ENCODE peak calls at places on chromosomes 12 and 14, in four cellular contexts. One of them, this sample, is unnamed.

GRCh38 chr14:23114669-23115491 is 4.2 kb downstream of the CEBPE start:
- DNase-seq in spleen: peak; percentile 72
- DNase-seq in CD8-positive, alpha-beta T cell: no peak
- DNase-seq in tibial nerve: no peak
- DNase-seq in this sample: no peak

GRCh38 chr12:77521458-77522115 is 309.1 kb upstream of the NAV3 start:
- DNase-seq in spleen: no peak
- DNase-seq in CD8-positive, alpha-beta T cell: no peak
- DNase-seq in tibial nerve: no peak
- DNase-seq in this sample: no peak

GRCh38 chr12:6605425-6606330 is 1.5 kb downstream of the CHD4 start:
- DNase-seq in spleen: no peak
- DNase-seq in CD8-positive, alpha-beta T cell: peak; percentile 21
- DNase-seq in tibial nerve: no peak
- DNase-seq in this sample: no peak

GRCh38 chr14:55451398-55451797 is 11.0 kb upstream of the TBPL2 start:
- DNase-seq in spleen: no peak
- DNase-seq in CD8-positive, alpha-beta T cell: no peak
- DNase-seq in tibial nerve: no peak
- DNase-seq in this sample: no peak

GRCh38 chr12:83114042-83114441 is 427.3 kb downstream of the TMTC2 start:
- DNase-seq in spleen: no peak
- DNase-seq in CD8-positive, alpha-beta T cell: no peak
- DNase-seq in tibial nerve: no peak
- DNase-seq in this sample: no peak

GRCh38 chr12:129659927-129660326 is 243.9 kb downstream of the TMEM132D start:
- DNase-seq in spleen: no peak
- DNase-seq in CD8-positive, alpha-beta T cell: no peak
- DNase-seq in tibial nerve: no peak
- DNase-seq in this sample: no peak

GRCh38 chr14:68506021-68506644 is 286.7 kb downstream of the ZFP36L1 start:
- DNase-seq in spleen: peak; percentile 77
- DNase-seq in CD8-positive, alpha-beta T cell: no peak
- DNase-seq in tibial nerve: no peak
- DNase-seq in this sample: no peak

GRCh38 chr12:117064596-117064995 is 34.6 kb downstream of the TESC start:
- DNase-seq in spleen: no peak
- DNase-seq in CD8-positive, alpha-beta T cell: no peak
- DNase-seq in tibial nerve: no peak
- DNase-seq in this sample: no peak

GRCh38 chr12:57864811-57865751 is 18.6 kb upstream of the CTDSP2 start:
- DNase-seq in spleen: peak; percentile 89
- DNase-seq in CD8-positive, alpha-beta T cell: no peak
- DNase-seq in tibial nerve: peak; percentile 67
- DNase-seq in this sample: no peak

GRCh38 chr12:81245458-81245857 is 167.6 kb downstream of the ACSS3 start:
- DNase-seq in spleen: no peak
- DNase-seq in CD8-positive, alpha-beta T cell: no peak
- DNase-seq in tibial nerve: no peak
- DNase-seq in this sample: no peak

GRCh38 chr12:22283006-22283506 is 51.5 kb downstream of the ST8SIA1 start:
- DNase-seq in spleen: no peak
- DNase-seq in CD8-positive, alpha-beta T cell: no peak
- DNase-seq in tibial nerve: no peak
- DNase-seq in this sample: no peak

GRCh38 chr14:70045715-70046535 is 142.8 kb downstream of the SLC8A3 start:
- DNase-seq in spleen: no peak
- DNase-seq in CD8-positive, alpha-beta T cell: no peak
- DNase-seq in tibial nerve: no peak
- DNase-seq in this sample: peak; percentile 61

GRCh38 chr14:71322660-71323250 is 415.5 kb downstream of the PCNX1 start:
- DNase-seq in spleen: no peak
- DNase-seq in CD8-positive, alpha-beta T cell: no peak
- DNase-seq in tibial nerve: peak; percentile 29
- DNase-seq in this sample: no peak

GRCh38 chr14:79354336-79354735 is 857.0 kb downstream of the DIO2 start:
- DNase-seq in spleen: no peak
- DNase-seq in CD8-positive, alpha-beta T cell: no peak
- DNase-seq in tibial nerve: no peak
- DNase-seq in this sample: no peak

GRCh38 chr14:102819176-102819628 is 42.0 kb downstream of the TRAF3 start:
- DNase-seq in spleen: peak; percentile 81
- DNase-seq in CD8-positive, alpha-beta T cell: no peak
- DNase-seq in tibial nerve: no peak
- DNase-seq in this sample: no peak

GRCh38 chr12:51391047-51391837 is at the start of gene GALNT6:
- DNase-seq in spleen: peak; percentile 92
- DNase-seq in CD8-positive, alpha-beta T cell: peak; percentile 32
- DNase-seq in tibial nerve: no peak
- DNase-seq in this sample: peak; percentile 55

GRCh38 chr12:19778111-19778688 is 338.9 kb downstream of the AEBP2 start:
- DNase-seq in spleen: no peak
- DNase-seq in CD8-positive, alpha-beta T cell: no peak
- DNase-seq in tibial nerve: no peak
- DNase-seq in this sample: no peak

GRCh38 chr12:88552672-88553079 is 27.6 kb downstream of the KITLG start:
- DNase-seq in spleen: no peak
- DNase-seq in CD8-positive, alpha-beta T cell: no peak
- DNase-seq in tibial nerve: no peak
- DNase-seq in this sample: no peak

GRCh38 chr14:91390165-91390778 is 27.3 kb downstream of the CCDC88C start:
- DNase-seq in spleen: no peak
- DNase-seq in CD8-positive, alpha-beta T cell: no peak
- DNase-seq in tibial nerve: no peak
- DNase-seq in this sample: no peak

GRCh38 chr12:107448198-107448597 is 237.4 kb upstream of the PWP1 start:
- DNase-seq in spleen: peak; percentile 47
- DNase-seq in CD8-positive, alpha-beta T cell: no peak
- DNase-seq in tibial nerve: no peak
- DNase-seq in this sample: peak; percentile 52

GRCh38 chr12:96810057-96810456 is 97.0 kb upstream of the NEDD1 start:
- DNase-seq in spleen: no peak
- DNase-seq in CD8-positive, alpha-beta T cell: no peak
- DNase-seq in tibial nerve: no peak
- DNase-seq in this sample: no peak

GRCh38 chr14:99080306-99080705 is 191.7 kb downstream of the BCL11B start:
- DNase-seq in spleen: no peak
- DNase-seq in CD8-positive, alpha-beta T cell: no peak
- DNase-seq in tibial nerve: no peak
- DNase-seq in this sample: no peak

DNA sequence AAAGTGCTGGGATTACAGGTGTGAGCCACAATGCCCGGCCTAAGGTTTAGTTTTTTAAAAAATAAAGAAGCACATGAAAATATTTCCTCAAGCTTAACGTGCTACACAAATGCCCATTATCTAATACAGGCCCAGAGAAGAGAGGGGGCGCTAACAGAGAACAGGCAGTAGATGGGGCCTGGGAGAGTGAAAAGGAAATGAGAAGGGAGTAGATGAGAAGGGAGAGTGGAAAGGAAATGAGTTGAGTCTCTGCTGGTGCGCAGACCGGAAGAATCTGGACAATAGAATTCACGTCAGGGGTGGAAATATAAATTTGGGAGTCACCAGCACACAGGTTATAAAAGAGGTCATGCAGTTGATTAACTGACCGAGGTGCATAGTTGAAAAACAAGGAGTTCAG is 10.7 kb downstream of the PXN start:
- DNase-seq in spleen: no peak
- DNase-seq in CD8-positive, alpha-beta T cell: no peak
- DNase-seq in tibial nerve: no peak
- DNase-seq in this sample: no peak
- H3K27ac ChIP-seq in spleen: peak overlapping the region; percentile 35
- H3K27ac ChIP-seq in CD8-positive, alpha-beta T cell: peak overlapping the region; percentile 59
- H3K27ac ChIP-seq in tibial nerve: peak overlapping the region; percentile 87
- H3K27ac ChIP-seq in this sample: no peak overlapping the region

DNA sequence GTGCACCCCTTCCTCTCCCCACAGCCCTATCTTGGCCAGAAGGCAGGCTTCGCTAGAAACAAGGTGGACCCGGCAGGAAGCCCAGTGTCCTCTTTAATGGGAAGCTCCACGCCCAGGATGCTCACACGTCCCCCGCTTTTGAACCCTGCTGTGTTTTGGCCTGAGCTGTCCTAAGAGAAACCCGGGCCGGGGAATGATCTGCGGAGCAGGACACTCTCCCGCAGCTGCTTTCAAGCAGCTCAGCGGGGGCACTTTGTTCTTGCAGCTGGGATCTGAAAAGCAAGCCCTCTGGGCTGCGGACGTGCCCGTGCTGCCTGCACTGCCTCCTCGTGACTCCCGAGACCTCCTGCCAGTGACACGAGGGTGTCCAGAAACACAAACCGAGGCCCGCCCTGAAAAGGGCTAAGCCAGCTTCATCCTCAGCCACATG is 30.0 kb downstream of the SCARB1 start:
- DNase-seq in spleen: no peak
- DNase-seq in CD8-positive, alpha-beta T cell: no peak
- DNase-seq in tibial nerve: no peak
- DNase-seq in this sample: peak; percentile 76
- H3K27ac ChIP-seq in spleen: no peak overlapping the region
- H3K27ac ChIP-seq in CD8-positive, alpha-beta T cell: no peak overlapping the region
- H3K27ac ChIP-seq in tibial nerve: no peak overlapping the region
- H3K27ac ChIP-seq in this sample: no peak overlapping the region

DNA sequence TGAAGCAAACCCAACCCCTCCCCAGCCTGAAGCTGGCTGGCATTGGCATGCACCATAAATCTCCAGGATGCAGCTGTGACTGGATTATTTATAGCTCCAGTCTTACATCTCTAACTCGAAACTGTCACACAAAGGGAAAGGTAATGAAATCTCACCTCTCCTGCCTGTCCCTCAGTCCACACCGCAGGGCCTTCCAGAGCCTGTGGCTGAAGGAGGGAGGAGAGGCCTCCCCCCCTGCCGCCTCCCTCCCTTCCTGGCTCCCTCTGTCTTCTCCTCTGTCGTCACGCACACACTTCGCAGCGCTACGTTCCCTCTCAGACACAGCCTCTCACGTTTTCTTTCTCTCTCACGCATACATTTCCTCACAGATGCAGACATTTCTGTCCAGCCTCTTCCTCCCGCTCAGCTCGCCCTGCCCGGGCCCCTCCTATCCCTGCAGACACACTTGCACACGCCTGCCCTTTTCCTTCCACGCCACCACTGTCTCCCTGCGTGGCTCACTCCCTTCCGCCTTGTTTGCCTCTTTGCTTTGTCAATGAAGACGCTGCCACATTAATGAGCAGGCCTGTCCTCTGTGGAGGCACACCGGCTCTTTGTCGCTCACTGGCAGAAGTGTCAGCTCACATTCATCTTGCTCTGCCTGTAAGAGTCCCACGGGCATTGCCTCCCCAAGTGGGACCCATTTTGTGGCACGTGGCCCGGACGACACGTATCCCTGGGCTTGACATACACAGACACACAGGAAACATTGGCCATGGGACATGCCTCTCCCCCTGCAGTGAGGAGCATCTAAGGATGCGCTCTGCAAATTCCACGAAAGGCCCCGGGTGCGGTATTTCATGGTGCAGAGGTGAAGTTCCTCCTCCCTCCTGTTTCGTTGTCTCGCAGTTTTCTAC is 27.9 kb downstream of the IRF2BPL start:
- DNase-seq in spleen: no peak
- DNase-seq in CD8-positive, alpha-beta T cell: no peak
- DNase-seq in tibial nerve: no peak
- DNase-seq in this sample: no peak
- H3K27ac ChIP-seq in spleen: no peak overlapping the region
- H3K27ac ChIP-seq in CD8-positive, alpha-beta T cell: no peak overlapping the region
- H3K27ac ChIP-seq in tibial nerve: peak overlapping the region; percentile 18
- H3K27ac ChIP-seq in this sample: no peak overlapping the region

GRCh38 chr12:29148958-29149690 is at the start of gene FAR2:
- DNase-seq in spleen: peak; percentile 91
- DNase-seq in CD8-positive, alpha-beta T cell: peak; percentile 5
- DNase-seq in tibial nerve: no peak
- DNase-seq in this sample: no peak
- H3K27ac ChIP-seq in spleen: peak within 1 kb of the TSS; percentile 76
- H3K27ac ChIP-seq in CD8-positive, alpha-beta T cell: no peak within 1 kb of the TSS
- H3K27ac ChIP-seq in tibial nerve: peak within 1 kb of the TSS; percentile 65
- H3K27ac ChIP-seq in this sample: no peak within 1 kb of the TSS

GRCh38 chr12:102462803-102463499 is 17.4 kb downstream of the IGF1 start:
- DNase-seq in spleen: no peak
- DNase-seq in CD8-positive, alpha-beta T cell: no peak
- DNase-seq in tibial nerve: no peak
- DNase-seq in this sample: no peak
- H3K27ac ChIP-seq in spleen: no peak overlapping the region
- H3K27ac ChIP-seq in CD8-positive, alpha-beta T cell: no peak overlapping the region
- H3K27ac ChIP-seq in tibial nerve: no peak overlapping the region
- H3K27ac ChIP-seq in this sample: no peak overlapping the region